ENCODE peak calls at places on chromosome 1, in four cellular contexts. One of them, this sample, is unnamed.

GRCh38 chr1:66563094-66563800 is 29.3 kb downstream of the SGIP1 start:
- DNase-seq in stimulated activated naive B cell treated with anti-CD40 and anti-IgM and Interleukin-4, amounts not matched to agents 10 μg/mL and 1 μg/mL and 100 μg/mL, for 72 hours: no peak
- DNase-seq in midbrain: no peak
- DNase-seq in WERI-Rb-1: no peak
- DNase-seq in this sample: no peak

GRCh38 chr1:56094168-56094567 is 485.2 kb downstream of the PLPP3 start:
- DNase-seq in stimulated activated naive B cell treated with anti-CD40 and anti-IgM and Interleukin-4, amounts not matched to agents 10 μg/mL and 1 μg/mL and 100 μg/mL, for 72 hours: no peak
- DNase-seq in midbrain: no peak
- DNase-seq in WERI-Rb-1: no peak
- DNase-seq in this sample: no peak

GRCh38 chr1:33123266-33123665 is 42.3 kb downstream of the AZIN2 start:
- DNase-seq in stimulated activated naive B cell treated with anti-CD40 and anti-IgM and Interleukin-4, amounts not matched to agents 10 μg/mL and 1 μg/mL and 100 μg/mL, for 72 hours: no peak
- DNase-seq in midbrain: no peak
- DNase-seq in WERI-Rb-1: no peak
- DNase-seq in this sample: no peak

GRCh38 chr1:208179303-208179702 is 64.9 kb downstream of the PLXNA2 start:
- DNase-seq in stimulated activated naive B cell treated with anti-CD40 and anti-IgM and Interleukin-4, amounts not matched to agents 10 μg/mL and 1 μg/mL and 100 μg/mL, for 72 hours: no peak
- DNase-seq in midbrain: no peak
- DNase-seq in WERI-Rb-1: no peak
- DNase-seq in this sample: no peak

GRCh38 chr1:44316231-44316759 is 38.8 kb downstream of the ERI3 start:
- DNase-seq in stimulated activated naive B cell treated with anti-CD40 and anti-IgM and Interleukin-4, amounts not matched to agents 10 μg/mL and 1 μg/mL and 100 μg/mL, for 72 hours: no peak
- DNase-seq in midbrain: no peak
- DNase-seq in WERI-Rb-1: peak
- DNase-seq in this sample: peak

GRCh38 chr1:230248876-230249275 is 177.3 kb downstream of the PGBD5 start:
- DNase-seq in stimulated activated naive B cell treated with anti-CD40 and anti-IgM and Interleukin-4, amounts not matched to agents 10 μg/mL and 1 μg/mL and 100 μg/mL, for 72 hours: no peak
- DNase-seq in midbrain: no peak
- DNase-seq in WERI-Rb-1: no peak
- DNase-seq in this sample: no peak

GRCh38 chr1:92169161-92169560 is 48.6 kb upstream of the C1orf146 start:
- DNase-seq in stimulated activated naive B cell treated with anti-CD40 and anti-IgM and Interleukin-4, amounts not matched to agents 10 μg/mL and 1 μg/mL and 100 μg/mL, for 72 hours: no peak
- DNase-seq in midbrain: no peak
- DNase-seq in WERI-Rb-1: no peak
- DNase-seq in this sample: no peak

GRCh38 chr1:221459558-221459957 is 282.3 kb downstream of the DUSP10 start:
- DNase-seq in stimulated activated naive B cell treated with anti-CD40 and anti-IgM and Interleukin-4, amounts not matched to agents 10 μg/mL and 1 μg/mL and 100 μg/mL, for 72 hours: no peak
- DNase-seq in midbrain: no peak
- DNase-seq in WERI-Rb-1: no peak
- DNase-seq in this sample: no peak

GRCh38 chr1:44423706-44424546 is 18.9 kb downstream of the RNF220 start:
- DNase-seq in stimulated activated naive B cell treated with anti-CD40 and anti-IgM and Interleukin-4, amounts not matched to agents 10 μg/mL and 1 μg/mL and 100 μg/mL, for 72 hours: no peak
- DNase-seq in midbrain: peak
- DNase-seq in WERI-Rb-1: no peak
- DNase-seq in this sample: no peak

GRCh38 chr1:199667079-199667478 is 360.4 kb upstream of the NR5A2 start:
- DNase-seq in stimulated activated naive B cell treated with anti-CD40 and anti-IgM and Interleukin-4, amounts not matched to agents 10 μg/mL and 1 μg/mL and 100 μg/mL, for 72 hours: no peak
- DNase-seq in midbrain: no peak
- DNase-seq in WERI-Rb-1: no peak
- DNase-seq in this sample: no peak

GRCh38 chr1:15151377-15151806 is 2.2 kb upstream of the TMEM51 start:
- DNase-seq in stimulated activated naive B cell treated with anti-CD40 and anti-IgM and Interleukin-4, amounts not matched to agents 10 μg/mL and 1 μg/mL and 100 μg/mL, for 72 hours: no peak
- DNase-seq in midbrain: no peak
- DNase-seq in WERI-Rb-1: peak
- DNase-seq in this sample: no peak

GRCh38 chr1:116673935-116674630 is 6.5 kb upstream of the IGSF3 start:
- DNase-seq in stimulated activated naive B cell treated with anti-CD40 and anti-IgM and Interleukin-4, amounts not matched to agents 10 μg/mL and 1 μg/mL and 100 μg/mL, for 72 hours: no peak
- DNase-seq in midbrain: no peak
- DNase-seq in WERI-Rb-1: no peak
- DNase-seq in this sample: no peak

GRCh38 chr1:212950243-212951057 is at the start of gene VASH2:
- DNase-seq in stimulated activated naive B cell treated with anti-CD40 and anti-IgM and Interleukin-4, amounts not matched to agents 10 μg/mL and 1 μg/mL and 100 μg/mL, for 72 hours: peak
- DNase-seq in midbrain: peak
- DNase-seq in WERI-Rb-1: peak
- DNase-seq in this sample: peak

GRCh38 chr1:207838156-207839082 is 72.5 kb downstream of the CD34 start:
- DNase-seq in stimulated activated naive B cell treated with anti-CD40 and anti-IgM and Interleukin-4, amounts not matched to agents 10 μg/mL and 1 μg/mL and 100 μg/mL, for 72 hours: no peak
- DNase-seq in midbrain: peak
- DNase-seq in WERI-Rb-1: no peak
- DNase-seq in this sample: no peak

This sample was measured in GM06990.